ENCODE peak calls at places on chromosomes 11 and 22, in four cellular contexts. F is K562, R is GM12878, K is HepG2. D is an unnamed sample.
A peak's percentile ranks its signal among the peaks of the same experiment; 100 is the strongest.

GRCh38 chr11:92212530-92212929 is 12.1 kb upstream of the FAT3 start:
- DNase-seq in F (no peak), R (no peak), K (no peak), D (no peak)

GRCh38 chr11:782264-783174 is 5.2 kb upstream of the GATD1 start:
- DNase-seq in F (no peak), R (no peak), K (no peak), D (no peak)

GRCh38 chr11:57461841-57462489 is 1.6 kb downstream of the RTN4RL2 start:
- DNase-seq in F (no peak), R (no peak), K (no peak), D (no peak)

GRCh38 chr11:69080361-69080973 is 31.7 kb downstream of the TPCN2 start:
- DNase-seq in F (no peak), R (no peak), K (no peak), D (no peak)

GRCh38 chr11:132977746-132978145 is 554.6 kb downstream of the OPCML start:
- DNase-seq in F (no peak), R (no peak), K (no peak), D (no peak)

GRCh38 chr22:32326647-32327046 is 31.0 kb upstream of the RFPL3 start:
- DNase-seq in F (no peak), R (no peak), K (no peak), D (peak; percentile 34)

GRCh38 chr11:6298605-6299004 is 21.7 kb downstream of the CAVIN3 start:
- DNase-seq in F (no peak), R (no peak), K (peak; percentile 38), D (peak; percentile 81)

GRCh38 chr11:59706518-59707285 is 6.9 kb downstream of the OR10V1 start:
- DNase-seq in F (peak; percentile 72), R (no peak), K (no peak), D (no peak)

GRCh38 chr22:40412441-40412840 is 42.0 kb downstream of the SGSM3 start:
- DNase-seq in F (no peak), R (peak; percentile 83), K (no peak), D (no peak)

GRCh38 chr11:119396835-119397234 is 15.3 kb upstream of the USP2 start:
- DNase-seq in F (no peak), R (no peak), K (no peak), D (no peak)

GRCh38 chr11:71202966-71203365 is 49.4 kb downstream of the SHANK2 start:
- DNase-seq in F (no peak), R (no peak), K (no peak), D (no peak)

GRCh38 chr11:71204748-71205664 is 47.4 kb downstream of the SHANK2 start:
- DNase-seq in F (no peak), R (no peak), K (no peak), D (no peak)

GRCh38 chr11:71203681-71204080 is 48.7 kb downstream of the SHANK2 start:
- DNase-seq in F (no peak), R (no peak), K (no peak), D (no peak)

GRCh38 chr11:71202598-71202944 is 49.8 kb downstream of the SHANK2 start:
- DNase-seq in F (no peak), R (no peak), K (no peak), D (no peak)

GRCh38 chr11:71204294-71204693 is 48.1 kb downstream of the SHANK2 start:
- DNase-seq in F (no peak), R (no peak), K (no peak), D (no peak)
- TF ChIP-seq HDAC2 in F (no peak), R (no peak), K (no peak), D (no peak)

DNA sequence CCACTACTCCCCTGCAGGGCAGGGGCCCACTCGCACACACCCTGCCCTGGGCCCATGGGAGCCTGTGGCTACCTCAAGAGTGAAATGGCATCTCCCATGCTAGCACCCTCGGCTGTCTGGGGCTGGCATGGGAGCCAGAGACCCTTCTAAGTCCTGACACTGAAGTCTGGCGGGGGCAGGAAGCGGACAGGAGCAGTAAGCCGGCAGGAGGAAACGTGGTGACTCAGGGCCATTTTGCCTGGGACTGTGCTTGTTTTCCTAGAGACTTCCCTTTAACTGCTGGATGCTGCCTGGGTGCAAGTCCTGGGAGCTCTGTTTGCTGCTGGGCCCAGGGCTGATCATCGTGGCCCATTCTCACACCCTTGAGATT is 16.8 kb downstream of the RELT start:
- DNase-seq in F (no peak), R (no peak), K (no peak), D (no peak)
- TF ChIP-seq BRCA1 in F (no peak), R (no peak), K (no peak), D (no peak)

GRCh38 chr11:28701760-28702449 is 593.7 kb downstream of the METTL15 start:
- DNase-seq in F (no peak), R (no peak), K (no peak), D (no peak)

GRCh38 chr11:28699701-28700100 is 591.5 kb downstream of the METTL15 start:
- DNase-seq in F (no peak), R (no peak), K (no peak), D (no peak)

GRCh38 chr11:28696591-28696990 is 588.4 kb downstream of the METTL15 start:
- DNase-seq in F (no peak), R (no peak), K (no peak), D (no peak)

GRCh38 chr11:28702450-28702790 is 594.2 kb downstream of the METTL15 start:
- DNase-seq in F (no peak), R (no peak), K (no peak), D (no peak)

GRCh38 chr11:28697920-28698827 is 590.0 kb downstream of the METTL15 start:
- DNase-seq in F (peak; percentile 40), R (no peak), K (peak; percentile 41), D (peak; percentile 91)
- TF ChIP-seq HDAC2 in F (no peak), R (no peak), K (no peak), D (no peak)

GRCh38 chr22:28246392-28246791 is 327.3 kb upstream of the PITPNB start:
- DNase-seq in F (no peak), R (no peak), K (no peak), D (no peak)
- TF ChIP-seq BRCA1 in F (no peak), R (no peak), K (no peak), D (no peak)

D was measured in H1.